ENCODE peak calls at places on chromosomes 13 and 19, in five cellular contexts. One of them, this sample, is unnamed.

GRCh38 chr13:35764359-35765015 is 288.0 kb upstream of the MAB21L1 start:
- DNase-seq in HCT116: no peak
- DNase-seq in GM20000: no peak
- DNase-seq in DMS79: no peak
- DNase-seq in body of pancreas: no peak
- DNase-seq in this sample: no peak

GRCh38 chr19:16831531-16831930 is 2.3 kb downstream of the SIN3B start:
- DNase-seq in body of pancreas: no peak
- DNase-seq in HCT116: no peak
- DNase-seq in DMS79: no peak
- DNase-seq in GM20000: no peak
- DNase-seq in this sample: no peak

GRCh38 chr19:29285878-29286277 is 72.9 kb upstream of the UQCRFS1 start:
- DNase-seq in DMS79: no peak
- DNase-seq in HCT116: no peak
- DNase-seq in GM20000: no peak
- DNase-seq in body of pancreas: no peak
- DNase-seq in this sample: no peak

GRCh38 chr13:111270765-111271164 is 49.7 kb upstream of the TEX29 start:
- DNase-seq in GM20000: no peak
- DNase-seq in DMS79: no peak
- DNase-seq in body of pancreas: no peak
- DNase-seq in HCT116: no peak
- DNase-seq in this sample: no peak

GRCh38 chr19:41870401-41870873 is 6.6 kb upstream of the CD79A start:
- DNase-seq in DMS79: peak; percentile 18
- DNase-seq in HCT116: no peak
- DNase-seq in GM20000: no peak
- DNase-seq in body of pancreas: no peak
- DNase-seq in this sample: no peak

GRCh38 chr13:99656843-99657506 is 155.7 kb downstream of the TM9SF2 start:
- DNase-seq in DMS79: no peak
- DNase-seq in GM20000: no peak
- DNase-seq in body of pancreas: no peak
- DNase-seq in HCT116: no peak
- DNase-seq in this sample: no peak

GRCh38 chr13:92806215-92806614 is 420.4 kb upstream of the GPC6 start:
- DNase-seq in DMS79: peak; percentile 22
- DNase-seq in body of pancreas: no peak
- DNase-seq in HCT116: no peak
- DNase-seq in GM20000: peak; percentile 3
- DNase-seq in this sample: peak; percentile 3

GRCh38 chr19:28148554-28148953 is 1064.4 kb downstream of the UQCRFS1 start:
- DNase-seq in HCT116: no peak
- DNase-seq in GM20000: no peak
- DNase-seq in DMS79: no peak
- DNase-seq in body of pancreas: no peak
- DNase-seq in this sample: no peak

GRCh38 chr19:6811906-6812305 is 39.4 kb downstream of the VAV1 start:
- DNase-seq in HCT116: peak; percentile 79
- DNase-seq in GM20000: no peak
- DNase-seq in DMS79: no peak
- DNase-seq in body of pancreas: no peak
- DNase-seq in this sample: peak; percentile 26

GRCh38 chr13:47426126-47426849 is 529.4 kb upstream of the HTR2A start:
- DNase-seq in HCT116: no peak
- DNase-seq in DMS79: no peak
- DNase-seq in GM20000: no peak
- DNase-seq in body of pancreas: no peak
- DNase-seq in this sample: no peak

GRCh38 chr13:48621056-48621455 is 32.7 kb upstream of the CYSLTR2 start:
- DNase-seq in HCT116: no peak
- DNase-seq in GM20000: no peak
- DNase-seq in body of pancreas: no peak
- DNase-seq in DMS79: no peak
- DNase-seq in this sample: no peak

GRCh38 chr13:111857846-111858560 is 208.9 kb upstream of the SOX1 start:
- DNase-seq in DMS79: no peak
- DNase-seq in HCT116: no peak
- DNase-seq in GM20000: no peak
- DNase-seq in body of pancreas: no peak
- DNase-seq in this sample: no peak

GRCh38 chr13:73171926-73172325 is 113.1 kb downstream of the KLF5 start:
- DNase-seq in GM20000: no peak
- DNase-seq in body of pancreas: no peak
- DNase-seq in DMS79: no peak
- DNase-seq in HCT116: no peak
- DNase-seq in this sample: peak; percentile 46

GRCh38 chr13:106491928-106492327 is 43.5 kb downstream of the EFNB2 start:
- DNase-seq in GM20000: no peak
- DNase-seq in HCT116: no peak
- DNase-seq in body of pancreas: no peak
- DNase-seq in DMS79: no peak
- DNase-seq in this sample: no peak

GRCh38 chr19:40716031-40716654 is 543 bp downstream of the COQ8B start:
- DNase-seq in body of pancreas: peak; percentile 64
- DNase-seq in HCT116: peak; percentile 72
- DNase-seq in GM20000: peak; percentile 46
- DNase-seq in DMS79: peak; percentile 77
- DNase-seq in this sample: peak; percentile 68

GRCh38 chr19:3073159-3073563 is 10.9 kb upstream of the TLE5 start:
- DNase-seq in body of pancreas: no peak
- DNase-seq in HCT116: peak; percentile 81
- DNase-seq in DMS79: no peak
- DNase-seq in GM20000: no peak
- DNase-seq in this sample: no peak

GRCh38 chr19:41016488-41017071 is 25.5 kb downstream of the CYP2B6 start:
- DNase-seq in HCT116: no peak
- DNase-seq in GM20000: no peak
- DNase-seq in DMS79: no peak
- DNase-seq in body of pancreas: no peak
- DNase-seq in this sample: no peak

GRCh38 chr19:4415352-4415751 is 12.9 kb downstream of the CHAF1A start:
- DNase-seq in body of pancreas: no peak
- DNase-seq in HCT116: no peak
- DNase-seq in DMS79: no peak
- DNase-seq in GM20000: no peak
- DNase-seq in this sample: no peak

GRCh38 chr13:44932171-44932849 is 57.0 kb downstream of the NUFIP1 start:
- DNase-seq in HCT116: no peak
- DNase-seq in body of pancreas: no peak
- DNase-seq in GM20000: no peak
- DNase-seq in DMS79: no peak
- DNase-seq in this sample: no peak

GRCh38 chr19:3982701-3983541 is 2.3 kb downstream of the EEF2 start:
- DNase-seq in body of pancreas: peak; percentile 46
- DNase-seq in HCT116: no peak
- DNase-seq in GM20000: no peak
- DNase-seq in DMS79: no peak
- DNase-seq in this sample: peak; percentile 47

GRCh38 chr13:21834511-21834910 is 163.6 kb downstream of the FGF9 start:
- DNase-seq in DMS79: no peak
- DNase-seq in GM20000: no peak
- DNase-seq in HCT116: no peak
- DNase-seq in body of pancreas: no peak
- DNase-seq in this sample: no peak

GRCh38 chr13:94607939-94608338 is 6.3 kb downstream of the GPR180 start:
- DNase-seq in body of pancreas: no peak
- DNase-seq in DMS79: no peak
- DNase-seq in GM20000: no peak
- DNase-seq in HCT116: no peak
- DNase-seq in this sample: no peak